ENCODE peak calls at places on chromosomes 1 and 21, in eight cellular contexts. U is T-helper 17 cell; D is aorta; Q is activated naive CD8-positive, alpha-beta T cell treated with anti-CD3 and anti-CD28 coated beads, Interleukin-2, amount 50 U/mL, for 24 hours; F is Panc1; E is CD4-positive, alpha-beta T cell; O is psoas muscle; I is naive B cell. N is an unnamed sample.

GRCh38 chr1:24411963-24412362 is 1.6 kb downstream of the STPG1 start:
- ATAC-seq in U (no peak), D (no peak), Q (no peak), F (no peak), E (no peak), O (no peak), I (no peak), N (no peak)

GRCh38 chr1:21899972-21900371 is 37.1 kb downstream of the HSPG2 start:
- ATAC-seq in U (no peak), D (no peak), Q (no peak), F (no peak), E (no peak), O (no peak), I (no peak), N (no peak)

GRCh38 chr1:94602802-94603625 is 61.5 kb upstream of the F3 start:
- ATAC-seq in U (no peak), D (no peak), Q (no peak), F (no peak), E (no peak), O (no peak), I (no peak), N (no peak)

GRCh38 chr21:45091540-45092322 is 17.4 kb downstream of the ADARB1 start:
- ATAC-seq in U (no peak), D (peak; percentile 39), Q (no peak), F (no peak), E (no peak), O (peak; percentile 45), I (no peak), N (no peak)

GRCh38 chr1:20964540-20965484 is 177.7 kb upstream of the HP1BP3 start:
- ATAC-seq in U (peak; percentile 47), D (no peak), Q (no peak), F (no peak), E (no peak), O (no peak), I (peak; percentile 97), N (peak; percentile 92)

GRCh38 chr1:53362851-53363642 is 35.2 kb upstream of the LRP8 start:
- ATAC-seq in U (no peak), D (no peak), Q (no peak), F (no peak), E (no peak), O (no peak), I (no peak), N (no peak)

GRCh38 chr1:43582162-43582566 is 51.5 kb downstream of the PTPRF start:
- ATAC-seq in U (peak; percentile 48), D (no peak), Q (peak; percentile 99), F (peak; percentile 59), E (no peak), O (peak; percentile 86), I (no peak), N (peak; percentile 55)

GRCh38 chr1:172397221-172397620 is 23.3 kb upstream of the C1orf105 start:
- ATAC-seq in U (no peak), D (no peak), Q (peak; percentile 72), F (no peak), E (no peak), O (no peak), I (no peak), N (peak; percentile 54)

GRCh38 chr1:208511242-208511860 is 267.2 kb upstream of the PLXNA2 start:
- ATAC-seq in U (no peak), D (no peak), Q (no peak), F (no peak), E (no peak), O (no peak), I (no peak), N (no peak)

GRCh38 chr21:45072166-45072962 is 2.0 kb upstream of the ADARB1 start:
- ATAC-seq in U (no peak), D (no peak), Q (no peak), F (no peak), E (no peak), O (no peak), I (no peak), N (no peak)

GRCh38 chr1:44276901-44277300 is 63.6 kb downstream of the DMAP1 start:
- ATAC-seq in U (no peak), D (no peak), Q (no peak), F (no peak), E (no peak), O (no peak), I (no peak), N (no peak)

GRCh38 chr1:16017461-16018303 is at the start of gene HSPB7:
- ATAC-seq in U (no peak), D (peak; percentile 77), Q (no peak), F (no peak), E (no peak), O (peak; percentile 45), I (no peak), N (no peak)

GRCh38 chr1:97092824-97093223 is 371.2 kb downstream of the PTBP2 start:
- ATAC-seq in U (no peak), D (no peak), Q (no peak), F (no peak), E (no peak), O (no peak), I (no peak), N (no peak)

GRCh38 chr21:35144978-35145377 is 95.9 kb upstream of the RUNX1 start:
- ATAC-seq in U (no peak), D (no peak), Q (no peak), F (no peak), E (no peak), O (no peak), I (no peak), N (no peak)

GRCh38 chr1:233614743-233615521 is 1.0 kb downstream of the KCNK1 start:
- ATAC-seq in U (no peak), D (no peak), Q (no peak), F (no peak), E (no peak), O (no peak), I (no peak), N (no peak)